ENCODE peak calls at places on chromosomes 11 and 22, in four cellular contexts. W is mesendoderm, O is IMR-90, M is H9. V is an unnamed sample.

GRCh38 chr11:118434123-118434552 is 2.2 kb upstream of the KMT2A start:
- DNase-seq in W (no peak), O (peak; percentile 48), M (no peak), V (no peak)

GRCh38 chr22:46432164-46433068 is 96.9 kb downstream of the TRMU start:
- DNase-seq in W (no peak), O (no peak), M (no peak), V (no peak)

GRCh38 chr11:105611837-105612480 is 2.1 kb downstream of the GRIA4 start:
- DNase-seq in W (peak; percentile 31), O (no peak), M (no peak), V (no peak)

GRCh38 chr11:86153439-86153838 is 84.6 kb upstream of the PICALM start:
- DNase-seq in W (no peak), O (no peak), M (no peak), V (no peak)

GRCh38 chr11:45457649-45458048 is 171.5 kb upstream of the SYT13 start:
- DNase-seq in W (peak; percentile 71), O (peak; percentile 79), M (no peak), V (no peak)

GRCh38 chr22:36417281-36417686 is 29.5 kb upstream of the MYH9 start:
- DNase-seq in W (peak; percentile 72), O (peak; percentile 73), M (no peak), V (no peak)

GRCh38 chr11:57751676-57752253 is at the start of gene BTBD18:
- DNase-seq in W (peak; percentile 84), O (peak; percentile 58), M (peak; percentile 60), V (no peak)

GRCh38 chr11:84212467-84213390 is 926.6 kb upstream of the CCDC90B start:
- DNase-seq in W (no peak), O (no peak), M (no peak), V (no peak)

GRCh38 chr11:77361184-77361583 is 59.7 kb upstream of the GDPD4 start:
- DNase-seq in W (peak; percentile 94), O (peak; percentile 63), M (no peak), V (no peak)

GRCh38 chr11:74020537-74020936 is 11.7 kb upstream of the UCP3 start:
- DNase-seq in W (no peak), O (no peak), M (no peak), V (no peak)

DNA sequence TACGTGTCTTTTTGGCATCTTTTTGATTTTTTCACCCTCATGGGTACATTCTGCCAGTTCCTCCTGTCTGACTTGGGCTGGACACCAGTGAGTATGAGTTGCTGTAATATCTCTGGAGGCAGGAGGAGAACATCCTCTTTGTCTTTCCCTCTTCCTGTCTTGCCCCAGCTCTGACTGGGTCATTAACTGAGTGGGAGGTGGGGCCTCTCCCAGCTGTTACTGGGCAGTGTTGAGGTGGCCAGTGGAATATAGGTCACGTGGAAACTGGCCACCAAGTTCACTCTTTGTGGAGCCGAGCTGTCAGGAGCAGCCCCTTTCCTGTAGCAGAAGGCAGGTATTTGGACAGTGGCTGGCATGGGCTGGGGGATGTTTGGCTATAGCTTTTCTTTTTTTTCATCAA is 2.2 kb downstream of the GLB1L2 start:
- DNase-seq in W (no peak), O (no peak), M (no peak), V (no peak)
- H3K27me3 ChIP-seq in W (peaks cover 3% of the 10 kb centered on the region), O (peaks cover 14% of the 10 kb centered on the region), M (no peaks in the 10 kb centered on the region), V (peaks cover 27% of the 10 kb centered on the region)

GRCh38 chr11:33691051-33691864 is 9.4 kb downstream of the C11orf91 start:
- DNase-seq in W (peak; percentile 62), O (no peak), M (no peak), V (no peak)

GRCh38 chr11:33692013-33692504 is 8.6 kb downstream of the C11orf91 start:
- DNase-seq in W (peak; percentile 62), O (peak; percentile 98), M (no peak), V (no peak)

GRCh38 chr11:33689089-33689488 is 11.5 kb downstream of the C11orf91 start:
- DNase-seq in W (no peak), O (no peak), M (no peak), V (no peak)

GRCh38 chr11:33689506-33689905 is 11.1 kb downstream of the C11orf91 start:
- DNase-seq in W (no peak), O (no peak), M (no peak), V (no peak)

GRCh38 chr11:33690290-33691050 is 10.2 kb downstream of the C11orf91 start:
- DNase-seq in W (no peak), O (peak; percentile 99), M (no peak), V (no peak)
- H4K8ac ChIP-seq in W (no peak overlapping the region), O (peak overlapping the region; percentile 91), M (no peak overlapping the region), V (no peak overlapping the region)

GRCh38 chr11:122486793-122487495 is 168.6 kb upstream of the UBASH3B start:
- DNase-seq in W (peak; percentile 81), O (peak; percentile 5), M (peak; percentile 70), V (peak; percentile 15)

GRCh38 chr11:122488892-122489291 is 166.6 kb upstream of the UBASH3B start:
- DNase-seq in W (no peak), O (no peak), M (no peak), V (no peak)

GRCh38 chr11:122491486-122491885 is 164.0 kb upstream of the UBASH3B start:
- DNase-seq in W (no peak), O (peak; percentile 75), M (no peak), V (no peak)

DNA sequence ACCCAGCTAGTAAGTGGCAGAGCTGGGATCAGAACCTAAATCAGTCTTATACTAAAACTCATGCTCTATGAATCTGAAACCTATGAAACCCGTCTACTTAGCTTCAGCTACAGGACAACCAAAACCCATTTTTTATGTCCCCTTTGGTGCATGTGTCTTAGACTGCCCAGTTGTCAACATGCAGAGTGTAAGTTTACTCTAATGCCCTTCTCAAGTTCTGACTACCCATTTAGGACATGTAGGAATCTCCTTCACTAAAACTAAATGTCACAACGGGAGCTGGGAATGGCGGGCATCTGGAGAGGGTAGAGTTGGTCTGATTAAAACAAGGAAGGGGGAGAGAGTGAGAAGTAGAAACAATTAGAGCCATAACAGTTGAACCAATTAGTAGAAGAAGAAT is 167.9 kb upstream of the UBASH3B start:
- DNase-seq in W (no peak), O (no peak), M (no peak), V (no peak)
- H3K27me3 ChIP-seq in W (no peaks in the 10 kb centered on the region), O (peaks cover 3% of the 10 kb centered on the region), M (no peaks in the 10 kb centered on the region), V (no peaks in the 10 kb centered on the region)

DNA sequence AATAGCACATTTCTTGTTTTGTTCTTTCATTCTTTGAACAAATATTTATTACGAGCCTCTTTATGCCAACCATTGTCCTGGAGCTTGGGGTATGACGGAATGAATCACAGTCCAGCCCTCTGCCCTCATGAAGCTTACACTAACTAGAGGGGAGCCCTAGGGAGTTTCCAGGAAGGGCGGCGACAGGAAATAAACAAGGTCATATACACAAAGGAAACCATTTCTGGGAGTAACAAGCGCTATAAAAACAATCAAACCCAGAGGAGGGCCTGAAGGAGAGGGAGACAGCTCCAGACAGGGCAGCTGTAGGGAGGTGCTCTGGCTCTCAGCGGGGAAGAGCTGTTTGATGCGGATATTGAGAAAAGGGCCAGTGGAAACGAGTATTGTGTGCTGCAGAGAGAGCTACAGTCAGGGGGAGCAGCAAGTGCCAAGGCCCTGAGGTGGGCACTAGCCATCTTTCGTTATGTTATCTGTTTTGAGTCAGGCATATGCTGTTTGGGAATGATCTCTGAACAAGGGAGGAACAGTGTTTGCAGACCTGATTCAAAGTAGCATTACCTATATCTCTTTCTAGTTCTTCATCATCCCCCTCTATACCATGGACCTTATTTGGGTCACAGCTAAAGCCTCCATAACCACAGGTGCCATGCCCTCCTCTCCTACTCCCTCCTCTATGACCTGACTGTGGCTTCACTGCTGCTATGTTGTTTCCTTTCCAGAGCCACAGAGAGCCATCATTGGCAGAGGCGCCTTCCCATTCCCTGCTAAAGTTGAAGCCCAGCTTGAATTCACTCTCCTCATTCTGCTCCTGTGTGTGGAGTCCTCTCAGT is 15.3 kb upstream of the ZBTB16 start:
- DNase-seq in W (no peak), O (no peak), M (no peak), V (no peak)
- H4K8ac ChIP-seq in W (no peak overlapping the region), O (no peak overlapping the region), M (no peak overlapping the region), V (no peak overlapping the region)

GRCh38 chr11:130550160-130550559 is 101.7 kb downstream of the ADAMTS15 start:
- DNase-seq in W (no peak), O (no peak), M (no peak), V (no peak)
- H3K27me3 ChIP-seq in W (no peaks in the 10 kb centered on the region), O (no peaks in the 10 kb centered on the region), M (no peaks in the 10 kb centered on the region), V (peaks cover 3% of the 10 kb centered on the region)

GRCh38 chr11:62770778-62771143 is 435 bp upstream of the TAF6L start:
- DNase-seq in W (no peak), O (no peak), M (peak; percentile 78), V (no peak)

GRCh38 chr11:62775646-62776045 is 4.5 kb downstream of the TAF6L start:
- DNase-seq in W (no peak), O (no peak), M (no peak), V (no peak)

GRCh38 chr11:62774407-62774806 is 3.2 kb downstream of the TAF6L start:
- DNase-seq in W (no peak), O (no peak), M (no peak), V (no peak)

DNA sequence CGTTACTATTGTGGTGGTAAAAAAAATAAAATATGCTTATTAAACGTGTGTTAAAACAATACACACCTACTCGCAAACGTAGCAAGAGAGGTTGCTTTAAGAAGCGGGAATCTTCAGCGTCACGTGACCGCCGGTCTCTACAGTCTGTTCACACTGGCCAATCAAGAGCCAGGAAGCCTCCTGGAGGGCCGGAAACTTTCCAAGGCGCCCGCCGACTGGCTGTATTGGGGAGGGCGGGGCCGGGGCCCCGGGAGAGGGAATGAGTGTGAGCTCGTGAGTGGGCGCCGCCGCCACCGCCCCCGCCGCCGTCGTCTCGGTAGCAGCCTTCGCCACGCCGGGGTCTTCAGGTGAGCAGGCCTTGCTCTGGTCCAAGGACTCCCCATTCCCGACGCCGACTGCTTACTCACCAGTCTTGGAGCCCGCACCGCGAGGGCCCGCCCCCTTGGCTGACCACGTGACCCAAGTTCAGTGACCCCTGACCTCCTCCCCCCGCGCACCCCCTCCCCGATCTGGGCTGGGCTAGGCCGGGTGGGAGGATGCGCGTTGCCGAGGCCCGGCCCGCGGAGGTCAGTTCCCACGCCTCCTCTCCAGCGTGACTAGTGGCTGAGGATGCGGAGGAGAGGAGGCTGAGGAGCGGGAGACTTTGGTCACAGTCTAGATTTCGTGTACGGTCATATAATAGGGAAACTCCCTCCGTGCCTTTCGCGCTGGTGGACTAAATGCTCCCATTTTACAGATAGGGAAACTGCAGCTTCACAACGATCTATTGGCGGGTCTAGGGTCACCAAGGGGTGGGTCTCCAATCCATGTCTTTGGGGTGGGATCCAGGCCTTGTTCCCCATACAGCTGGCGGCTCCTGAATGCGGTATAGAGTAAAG is at the start of gene TAF6L:
- DNase-seq in W (peak; percentile 99), O (peak; percentile 95), M (peak; percentile 98), V (peak; percentile 94)
- H4K8ac ChIP-seq in W (peak within 1 kb of the TSS; percentile 43), O (peak within 1 kb of the TSS; percentile 93), M (no peak within 1 kb of the TSS), V (peak within 1 kb of the TSS; percentile 98)

DNA sequence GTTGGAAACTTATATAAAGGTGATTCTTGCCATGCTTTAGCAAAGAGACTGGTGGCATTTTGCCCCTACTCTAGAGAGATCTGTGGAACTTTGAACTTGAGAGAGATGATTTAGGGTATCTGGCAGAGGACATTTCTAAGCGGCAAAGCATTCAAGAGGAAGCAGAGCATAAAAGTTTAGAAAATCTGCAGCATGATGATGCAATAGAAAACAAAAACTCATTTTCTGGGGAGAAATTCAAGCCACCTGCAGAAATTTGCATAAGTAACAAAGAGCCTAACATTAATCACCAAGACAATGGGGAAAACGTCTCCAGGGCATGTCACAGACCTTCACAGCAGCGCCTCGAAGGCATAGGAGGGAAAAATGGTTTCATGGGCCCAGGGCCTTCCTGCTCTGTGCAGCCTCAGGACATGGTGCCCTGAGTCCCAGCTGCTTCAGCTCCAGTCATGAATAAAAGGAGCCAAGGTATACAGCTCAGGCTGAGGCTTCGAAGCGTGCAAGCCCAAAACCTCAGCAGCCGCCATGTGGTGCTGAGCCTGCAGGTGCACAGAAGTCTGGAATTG is 83.4 kb downstream of the MRTFA start:
- DNase-seq in W (peak; percentile 25), O (no peak), M (peak; percentile 53), V (no peak)
- H3K27me3 ChIP-seq in W (no peaks in the 10 kb centered on the region), O (no peaks in the 10 kb centered on the region), M (no peaks in the 10 kb centered on the region), V (no peaks in the 10 kb centered on the region)